ENCODE peak calls at places on chromosomes 13 and 19, in four cellular contexts. One of them, this sample, is unnamed.
A peak's percentile ranks its signal among the peaks of the same experiment; 100 is the strongest.

GRCh38 chr19:45528149-45528743 is 21.0 kb downstream of the VASP start:
- DNase-seq in stimulated activated CD8-positive, alpha-beta memory T cell treated with anti-CD3 and anti-CD28 coated beads, Interleukin-12 subunit alpha, Interleukin-12 subunit beta, amount 100 ng/mL, for 4 hours: no peak
- DNase-seq in activated CD8-positive, alpha-beta T cell treated with anti-CD3 and anti-CD28 coated beads, Interleukin-2, amount 10 ng/mL, durations not matched to agents 7 days and 5 days: no peak
- DNase-seq in AG08396: peak; percentile 43
- DNase-seq in this sample: peak; percentile 70

GRCh38 chr19:12202250-12202649 is 39.4 kb downstream of the ZNF136 start:
- DNase-seq in stimulated activated CD8-positive, alpha-beta memory T cell treated with anti-CD3 and anti-CD28 coated beads, Interleukin-12 subunit alpha, Interleukin-12 subunit beta, amount 100 ng/mL, for 4 hours: peak; percentile 2
- DNase-seq in activated CD8-positive, alpha-beta T cell treated with anti-CD3 and anti-CD28 coated beads, Interleukin-2, amount 10 ng/mL, durations not matched to agents 7 days and 5 days: peak; percentile 62
- DNase-seq in AG08396: no peak
- DNase-seq in this sample: peak; percentile 35

GRCh38 chr19:51194527-51195315 is 30.2 kb upstream of the CD33 start:
- DNase-seq in stimulated activated CD8-positive, alpha-beta memory T cell treated with anti-CD3 and anti-CD28 coated beads, Interleukin-12 subunit alpha, Interleukin-12 subunit beta, amount 100 ng/mL, for 4 hours: no peak
- DNase-seq in activated CD8-positive, alpha-beta T cell treated with anti-CD3 and anti-CD28 coated beads, Interleukin-2, amount 10 ng/mL, durations not matched to agents 7 days and 5 days: no peak
- DNase-seq in AG08396: no peak
- DNase-seq in this sample: no peak

GRCh38 chr13:109704771-109705628 is 81.4 kb downstream of the IRS2 start:
- DNase-seq in stimulated activated CD8-positive, alpha-beta memory T cell treated with anti-CD3 and anti-CD28 coated beads, Interleukin-12 subunit alpha, Interleukin-12 subunit beta, amount 100 ng/mL, for 4 hours: no peak
- DNase-seq in activated CD8-positive, alpha-beta T cell treated with anti-CD3 and anti-CD28 coated beads, Interleukin-2, amount 10 ng/mL, durations not matched to agents 7 days and 5 days: no peak
- DNase-seq in AG08396: no peak
- DNase-seq in this sample: no peak

GRCh38 chr19:38543807-38544568 is 73.8 kb downstream of the MAP4K1 start:
- DNase-seq in stimulated activated CD8-positive, alpha-beta memory T cell treated with anti-CD3 and anti-CD28 coated beads, Interleukin-12 subunit alpha, Interleukin-12 subunit beta, amount 100 ng/mL, for 4 hours: no peak
- DNase-seq in activated CD8-positive, alpha-beta T cell treated with anti-CD3 and anti-CD28 coated beads, Interleukin-2, amount 10 ng/mL, durations not matched to agents 7 days and 5 days: peak; percentile 55
- DNase-seq in AG08396: peak; percentile 92
- DNase-seq in this sample: peak; percentile 38

GRCh38 chr19:33825556-33825955 is 28.9 kb downstream of the KCTD15 start:
- DNase-seq in stimulated activated CD8-positive, alpha-beta memory T cell treated with anti-CD3 and anti-CD28 coated beads, Interleukin-12 subunit alpha, Interleukin-12 subunit beta, amount 100 ng/mL, for 4 hours: no peak
- DNase-seq in activated CD8-positive, alpha-beta T cell treated with anti-CD3 and anti-CD28 coated beads, Interleukin-2, amount 10 ng/mL, durations not matched to agents 7 days and 5 days: no peak
- DNase-seq in AG08396: no peak
- DNase-seq in this sample: no peak

GRCh38 chr13:28040977-28041376 is 52.5 kb upstream of the URAD start:
- DNase-seq in stimulated activated CD8-positive, alpha-beta memory T cell treated with anti-CD3 and anti-CD28 coated beads, Interleukin-12 subunit alpha, Interleukin-12 subunit beta, amount 100 ng/mL, for 4 hours: no peak
- DNase-seq in activated CD8-positive, alpha-beta T cell treated with anti-CD3 and anti-CD28 coated beads, Interleukin-2, amount 10 ng/mL, durations not matched to agents 7 days and 5 days: no peak
- DNase-seq in AG08396: no peak
- DNase-seq in this sample: no peak

GRCh38 chr19:45640849-45641273 is 1.7 kb upstream of the EML2 start:
- DNase-seq in stimulated activated CD8-positive, alpha-beta memory T cell treated with anti-CD3 and anti-CD28 coated beads, Interleukin-12 subunit alpha, Interleukin-12 subunit beta, amount 100 ng/mL, for 4 hours: no peak
- DNase-seq in activated CD8-positive, alpha-beta T cell treated with anti-CD3 and anti-CD28 coated beads, Interleukin-2, amount 10 ng/mL, durations not matched to agents 7 days and 5 days: peak; percentile 75
- DNase-seq in AG08396: no peak
- DNase-seq in this sample: peak; percentile 69

GRCh38 chr19:35431147-35431807 is 16.8 kb upstream of the FFAR2 start:
- DNase-seq in stimulated activated CD8-positive, alpha-beta memory T cell treated with anti-CD3 and anti-CD28 coated beads, Interleukin-12 subunit alpha, Interleukin-12 subunit beta, amount 100 ng/mL, for 4 hours: no peak
- DNase-seq in activated CD8-positive, alpha-beta T cell treated with anti-CD3 and anti-CD28 coated beads, Interleukin-2, amount 10 ng/mL, durations not matched to agents 7 days and 5 days: no peak
- DNase-seq in AG08396: no peak
- DNase-seq in this sample: no peak

GRCh38 chr19:33388817-33389573 is 15.5 kb downstream of the CEBPG start:
- DNase-seq in stimulated activated CD8-positive, alpha-beta memory T cell treated with anti-CD3 and anti-CD28 coated beads, Interleukin-12 subunit alpha, Interleukin-12 subunit beta, amount 100 ng/mL, for 4 hours: no peak
- DNase-seq in activated CD8-positive, alpha-beta T cell treated with anti-CD3 and anti-CD28 coated beads, Interleukin-2, amount 10 ng/mL, durations not matched to agents 7 days and 5 days: no peak
- DNase-seq in AG08396: no peak
- DNase-seq in this sample: no peak

GRCh38 chr19:39599116-39599515 is 3.2 kb upstream of the LGALS13 start:
- DNase-seq in stimulated activated CD8-positive, alpha-beta memory T cell treated with anti-CD3 and anti-CD28 coated beads, Interleukin-12 subunit alpha, Interleukin-12 subunit beta, amount 100 ng/mL, for 4 hours: no peak
- DNase-seq in activated CD8-positive, alpha-beta T cell treated with anti-CD3 and anti-CD28 coated beads, Interleukin-2, amount 10 ng/mL, durations not matched to agents 7 days and 5 days: peak; percentile 58
- DNase-seq in AG08396: peak; percentile 23
- DNase-seq in this sample: no peak

GRCh38 chr13:57418067-57418677 is 213.4 kb upstream of the PCDH17 start:
- DNase-seq in stimulated activated CD8-positive, alpha-beta memory T cell treated with anti-CD3 and anti-CD28 coated beads, Interleukin-12 subunit alpha, Interleukin-12 subunit beta, amount 100 ng/mL, for 4 hours: no peak
- DNase-seq in activated CD8-positive, alpha-beta T cell treated with anti-CD3 and anti-CD28 coated beads, Interleukin-2, amount 10 ng/mL, durations not matched to agents 7 days and 5 days: no peak
- DNase-seq in AG08396: no peak
- DNase-seq in this sample: no peak

GRCh38 chr13:114019367-114019766 is 45.5 kb upstream of the C13orf46 start:
- DNase-seq in stimulated activated CD8-positive, alpha-beta memory T cell treated with anti-CD3 and anti-CD28 coated beads, Interleukin-12 subunit alpha, Interleukin-12 subunit beta, amount 100 ng/mL, for 4 hours: no peak
- DNase-seq in activated CD8-positive, alpha-beta T cell treated with anti-CD3 and anti-CD28 coated beads, Interleukin-2, amount 10 ng/mL, durations not matched to agents 7 days and 5 days: peak; percentile 31
- DNase-seq in AG08396: peak; percentile 73
- DNase-seq in this sample: no peak

GRCh38 chr19:29714371-29714952 is 599 bp downstream of the C19orf12 start:
- DNase-seq in stimulated activated CD8-positive, alpha-beta memory T cell treated with anti-CD3 and anti-CD28 coated beads, Interleukin-12 subunit alpha, Interleukin-12 subunit beta, amount 100 ng/mL, for 4 hours: no peak
- DNase-seq in activated CD8-positive, alpha-beta T cell treated with anti-CD3 and anti-CD28 coated beads, Interleukin-2, amount 10 ng/mL, durations not matched to agents 7 days and 5 days: peak; percentile 72
- DNase-seq in AG08396: no peak
- DNase-seq in this sample: no peak

GRCh38 chr13:75788494-75788991 is 152.4 kb downstream of the LMO7 start:
- DNase-seq in stimulated activated CD8-positive, alpha-beta memory T cell treated with anti-CD3 and anti-CD28 coated beads, Interleukin-12 subunit alpha, Interleukin-12 subunit beta, amount 100 ng/mL, for 4 hours: no peak
- DNase-seq in activated CD8-positive, alpha-beta T cell treated with anti-CD3 and anti-CD28 coated beads, Interleukin-2, amount 10 ng/mL, durations not matched to agents 7 days and 5 days: no peak
- DNase-seq in AG08396: peak; percentile 18
- DNase-seq in this sample: no peak

GRCh38 chr19:46299004-46299509 is 2.2 kb downstream of the HIF3A start:
- DNase-seq in stimulated activated CD8-positive, alpha-beta memory T cell treated with anti-CD3 and anti-CD28 coated beads, Interleukin-12 subunit alpha, Interleukin-12 subunit beta, amount 100 ng/mL, for 4 hours: no peak
- DNase-seq in activated CD8-positive, alpha-beta T cell treated with anti-CD3 and anti-CD28 coated beads, Interleukin-2, amount 10 ng/mL, durations not matched to agents 7 days and 5 days: no peak
- DNase-seq in AG08396: peak; percentile 90
- DNase-seq in this sample: peak; percentile 96

GRCh38 chr19:50414850-50415660 is 3.7 kb upstream of the SPIB start:
- DNase-seq in stimulated activated CD8-positive, alpha-beta memory T cell treated with anti-CD3 and anti-CD28 coated beads, Interleukin-12 subunit alpha, Interleukin-12 subunit beta, amount 100 ng/mL, for 4 hours: peak; percentile 59
- DNase-seq in activated CD8-positive, alpha-beta T cell treated with anti-CD3 and anti-CD28 coated beads, Interleukin-2, amount 10 ng/mL, durations not matched to agents 7 days and 5 days: peak; percentile 72
- DNase-seq in AG08396: peak; percentile 92
- DNase-seq in this sample: no peak

GRCh38 chr13:28459911-28460310 is 35.0 kb downstream of the FLT1 start:
- DNase-seq in stimulated activated CD8-positive, alpha-beta memory T cell treated with anti-CD3 and anti-CD28 coated beads, Interleukin-12 subunit alpha, Interleukin-12 subunit beta, amount 100 ng/mL, for 4 hours: no peak
- DNase-seq in activated CD8-positive, alpha-beta T cell treated with anti-CD3 and anti-CD28 coated beads, Interleukin-2, amount 10 ng/mL, durations not matched to agents 7 days and 5 days: no peak
- DNase-seq in AG08396: no peak
- DNase-seq in this sample: no peak

GRCh38 chr13:19864018-19864338 is 529 bp upstream of the ZMYM5 start:
- DNase-seq in stimulated activated CD8-positive, alpha-beta memory T cell treated with anti-CD3 and anti-CD28 coated beads, Interleukin-12 subunit alpha, Interleukin-12 subunit beta, amount 100 ng/mL, for 4 hours: peak; percentile 52
- DNase-seq in activated CD8-positive, alpha-beta T cell treated with anti-CD3 and anti-CD28 coated beads, Interleukin-2, amount 10 ng/mL, durations not matched to agents 7 days and 5 days: peak; percentile 73
- DNase-seq in AG08396: peak; percentile 68
- DNase-seq in this sample: peak; percentile 71

GRCh38 chr19:1590641-1591397 is 1.8 kb downstream of the MBD3 start:
- DNase-seq in stimulated activated CD8-positive, alpha-beta memory T cell treated with anti-CD3 and anti-CD28 coated beads, Interleukin-12 subunit alpha, Interleukin-12 subunit beta, amount 100 ng/mL, for 4 hours: no peak
- DNase-seq in activated CD8-positive, alpha-beta T cell treated with anti-CD3 and anti-CD28 coated beads, Interleukin-2, amount 10 ng/mL, durations not matched to agents 7 days and 5 days: peak; percentile 61
- DNase-seq in AG08396: peak; percentile 59
- DNase-seq in this sample: no peak

GRCh38 chr19:49746206-49746958 is 16.7 kb downstream of the TSKS start:
- DNase-seq in stimulated activated CD8-positive, alpha-beta memory T cell treated with anti-CD3 and anti-CD28 coated beads, Interleukin-12 subunit alpha, Interleukin-12 subunit beta, amount 100 ng/mL, for 4 hours: peak; percentile 11
- DNase-seq in activated CD8-positive, alpha-beta T cell treated with anti-CD3 and anti-CD28 coated beads, Interleukin-2, amount 10 ng/mL, durations not matched to agents 7 days and 5 days: peak; percentile 52
- DNase-seq in AG08396: peak; percentile 46
- DNase-seq in this sample: no peak

GRCh38 chr13:46552302-46552680 is 679 bp upstream of the LRCH1 start:
- DNase-seq in stimulated activated CD8-positive, alpha-beta memory T cell treated with anti-CD3 and anti-CD28 coated beads, Interleukin-12 subunit alpha, Interleukin-12 subunit beta, amount 100 ng/mL, for 4 hours: no peak
- DNase-seq in activated CD8-positive, alpha-beta T cell treated with anti-CD3 and anti-CD28 coated beads, Interleukin-2, amount 10 ng/mL, durations not matched to agents 7 days and 5 days: no peak
- DNase-seq in AG08396: no peak
- DNase-seq in this sample: no peak

GRCh38 chr19:42401365-42402303 is 11.5 kb upstream of the CNFN start:
- DNase-seq in stimulated activated CD8-positive, alpha-beta memory T cell treated with anti-CD3 and anti-CD28 coated beads, Interleukin-12 subunit alpha, Interleukin-12 subunit beta, amount 100 ng/mL, for 4 hours: peak; percentile 54
- DNase-seq in activated CD8-positive, alpha-beta T cell treated with anti-CD3 and anti-CD28 coated beads, Interleukin-2, amount 10 ng/mL, durations not matched to agents 7 days and 5 days: peak; percentile 78
- DNase-seq in AG08396: peak; percentile 87
- DNase-seq in this sample: peak; percentile 72

GRCh38 chr13:50244355-50244912 is 229.2 kb downstream of the KCNRG start:
- DNase-seq in stimulated activated CD8-positive, alpha-beta memory T cell treated with anti-CD3 and anti-CD28 coated beads, Interleukin-12 subunit alpha, Interleukin-12 subunit beta, amount 100 ng/mL, for 4 hours: no peak
- DNase-seq in activated CD8-positive, alpha-beta T cell treated with anti-CD3 and anti-CD28 coated beads, Interleukin-2, amount 10 ng/mL, durations not matched to agents 7 days and 5 days: no peak
- DNase-seq in AG08396: no peak
- DNase-seq in this sample: no peak

GRCh38 chr19:13842294-13843103 is 34.4 kb upstream of the NANOS3 start:
- DNase-seq in stimulated activated CD8-positive, alpha-beta memory T cell treated with anti-CD3 and anti-CD28 coated beads, Interleukin-12 subunit alpha, Interleukin-12 subunit beta, amount 100 ng/mL, for 4 hours: peak; percentile 67
- DNase-seq in activated CD8-positive, alpha-beta T cell treated with anti-CD3 and anti-CD28 coated beads, Interleukin-2, amount 10 ng/mL, durations not matched to agents 7 days and 5 days: peak; percentile 80
- DNase-seq in AG08396: peak; percentile 90
- DNase-seq in this sample: no peak

GRCh38 chr19:14408641-14409120 is 10.5 kb downstream of the DDX39A start:
- DNase-seq in stimulated activated CD8-positive, alpha-beta memory T cell treated with anti-CD3 and anti-CD28 coated beads, Interleukin-12 subunit alpha, Interleukin-12 subunit beta, amount 100 ng/mL, for 4 hours: no peak
- DNase-seq in activated CD8-positive, alpha-beta T cell treated with anti-CD3 and anti-CD28 coated beads, Interleukin-2, amount 10 ng/mL, durations not matched to agents 7 days and 5 days: no peak
- DNase-seq in AG08396: no peak
- DNase-seq in this sample: no peak

GRCh38 chr13:19961484-19961883 is 3.0 kb downstream of the ZMYM2 start:
- DNase-seq in stimulated activated CD8-positive, alpha-beta memory T cell treated with anti-CD3 and anti-CD28 coated beads, Interleukin-12 subunit alpha, Interleukin-12 subunit beta, amount 100 ng/mL, for 4 hours: no peak
- DNase-seq in activated CD8-positive, alpha-beta T cell treated with anti-CD3 and anti-CD28 coated beads, Interleukin-2, amount 10 ng/mL, durations not matched to agents 7 days and 5 days: no peak
- DNase-seq in AG08396: no peak
- DNase-seq in this sample: no peak

GRCh38 chr13:84997858-84998257 is 801.4 kb downstream of the SLITRK6 start:
- DNase-seq in stimulated activated CD8-positive, alpha-beta memory T cell treated with anti-CD3 and anti-CD28 coated beads, Interleukin-12 subunit alpha, Interleukin-12 subunit beta, amount 100 ng/mL, for 4 hours: no peak
- DNase-seq in activated CD8-positive, alpha-beta T cell treated with anti-CD3 and anti-CD28 coated beads, Interleukin-2, amount 10 ng/mL, durations not matched to agents 7 days and 5 days: no peak
- DNase-seq in AG08396: no peak
- DNase-seq in this sample: no peak

GRCh38 chr13:73717632-73718031 is 416.6 kb downstream of the KLF12 start:
- DNase-seq in stimulated activated CD8-positive, alpha-beta memory T cell treated with anti-CD3 and anti-CD28 coated beads, Interleukin-12 subunit alpha, Interleukin-12 subunit beta, amount 100 ng/mL, for 4 hours: no peak
- DNase-seq in activated CD8-positive, alpha-beta T cell treated with anti-CD3 and anti-CD28 coated beads, Interleukin-2, amount 10 ng/mL, durations not matched to agents 7 days and 5 days: no peak
- DNase-seq in AG08396: no peak
- DNase-seq in this sample: no peak

This sample was measured in NCI-H748 treated with DMSO at 0.1 percent for 48 hours.